ENCODE peak calls at places on chromosome 10, in five cellular contexts. S is tibial nerve, D is gastrocnemius medialis, P is astrocyte of the spinal cord, T is mammary epithelial cell. A is an unnamed sample.

GRCh38 chr10:4656576-4657194 is 169.3 kb upstream of the AKR1E2 start:
- DNase-seq in S (peak), D (peak), P (peak), T (peak), A (no peak)

GRCh38 chr10:104120061-104120460 is 1.9 kb upstream of the SFR1 start:
- DNase-seq in S (no peak), D (no peak), P (peak), T (peak), A (no peak)

GRCh38 chr10:84173543-84173942 is at the start of gene GPR15LG:
- DNase-seq in S (no peak), D (no peak), P (no peak), T (no peak), A (no peak)

GRCh38 chr10:91162050-91162494 is 58.4 kb upstream of the PCGF5 start:
- DNase-seq in S (no peak), D (no peak), P (no peak), T (no peak), A (no peak)

GRCh38 chr10:132140167-132140925 is 46.4 kb upstream of the DPYSL4 start:
- DNase-seq in S (no peak), D (no peak), P (no peak), T (no peak), A (no peak)

GRCh38 chr10:119247550-119247894 is 40.2 kb downstream of the GRK5 start:
- DNase-seq in S (no peak), D (no peak), P (no peak), T (no peak), A (no peak)

GRCh38 chr10:80462277-80462985 is 8.3 kb downstream of the TSPAN14 start:
- DNase-seq in S (peak), D (no peak), P (no peak), T (no peak), A (no peak)

GRCh38 chr10:101851411-101852116 is 8.0 kb upstream of the KCNIP2 start:
- DNase-seq in S (no peak), D (no peak), P (no peak), T (no peak), A (no peak)

GRCh38 chr10:18683427-18683826 is 24.2 kb downstream of the ARL5B start:
- DNase-seq in S (no peak), D (no peak), P (peak), T (peak), A (peak)

GRCh38 chr10:69446650-69447151 is 4.6 kb upstream of the TSPAN15 start:
- DNase-seq in S (no peak), D (no peak), P (peak), T (peak), A (peak)

GRCh38 chr10:77195101-77195500 is 442.5 kb downstream of the KCNMA1 start:
- DNase-seq in S (no peak), D (no peak), P (peak), T (peak), A (peak)

GRCh38 chr10:33327750-33328149 is 6.7 kb downstream of the NRP1 start:
- DNase-seq in S (no peak), D (no peak), P (no peak), T (no peak), A (no peak)

GRCh38 chr10:62613429-62613828 is 191.1 kb upstream of the ADO start:
- DNase-seq in S (no peak), D (no peak), P (peak), T (no peak), A (peak)

GRCh38 chr10:119391430-119392313 is 150.8 kb downstream of the RGS10 start:
- DNase-seq in S (no peak), D (no peak), P (no peak), T (no peak), A (no peak)

GRCh38 chr10:36446873-36447272 is 678.5 kb upstream of the ANKRD30A start:
- DNase-seq in S (no peak), D (no peak), P (no peak), T (peak), A (no peak)

GRCh38 chr10:36574212-36574611 is 551.2 kb upstream of the ANKRD30A start:
- DNase-seq in S (peak), D (no peak), P (peak), T (no peak), A (peak)

GRCh38 chr10:61733358-61733940 is 70.7 kb downstream of the CABCOCO1 start:
- DNase-seq in S (peak), D (no peak), P (peak), T (peak), A (peak)

GRCh38 chr10:20265146-20265545 is 448.9 kb downstream of the PLXDC2 start:
- DNase-seq in S (no peak), D (no peak), P (no peak), T (no peak), A (peak)

GRCh38 chr10:133117036-133117687 is 29.4 kb downstream of the ADGRA1 start:
- DNase-seq in S (no peak), D (no peak), P (no peak), T (no peak), A (no peak)

GRCh38 chr10:75646931-75647330 is 215.5 kb downstream of the LRMDA start:
- DNase-seq in S (no peak), D (no peak), P (no peak), T (no peak), A (no peak)

GRCh38 chr10:86960003-86960862 is 1.8 kb downstream of the SNCG start:
- DNase-seq in S (no peak), D (peak), P (peak), T (peak), A (no peak)

GRCh38 chr10:25338271-25338670 is 163.5 kb downstream of the GPR158 start:
- DNase-seq in S (no peak), D (no peak), P (no peak), T (no peak), A (no peak)

GRCh38 chr10:29784175-29784773 is 149.5 kb upstream of the SVIL start:
- DNase-seq in S (peak), D (peak), P (peak), T (peak), A (peak)

GRCh38 chr10:116691079-116691398 is 51.3 kb downstream of the HSPA12A start:
- DNase-seq in S (no peak), D (no peak), P (no peak), T (no peak), A (no peak)

GRCh38 chr10:18104223-18104872 is 35.9 kb upstream of the CACNB2 start:
- DNase-seq in S (peak), D (no peak), P (peak), T (peak), A (no peak)

GRCh38 chr10:96857613-96858012 is 25.5 kb downstream of the LCOR start:
- DNase-seq in S (no peak), D (no peak), P (no peak), T (no peak), A (no peak)

GRCh38 chr10:132904169-132904813 is 38.1 kb downstream of the CFAP46 start:
- DNase-seq in S (no peak), D (no peak), P (peak), T (peak), A (no peak)

DNA sequence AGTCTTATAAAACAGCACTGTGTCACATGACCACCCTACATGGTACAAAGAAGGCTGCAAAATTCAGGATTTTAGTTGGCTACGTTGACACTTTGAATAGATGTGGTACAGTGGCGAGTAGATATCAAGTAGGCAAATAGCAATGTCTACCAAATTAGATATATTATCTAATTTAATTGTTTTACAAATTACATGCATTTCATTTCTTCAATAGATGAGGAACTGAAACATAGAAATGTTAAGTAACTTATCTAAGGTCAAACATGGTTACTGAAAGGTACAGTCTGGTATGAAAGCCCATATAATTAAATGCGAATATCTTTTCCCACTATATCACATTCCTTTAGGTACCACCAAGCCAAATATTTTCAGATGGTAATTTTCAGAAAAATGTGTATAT is 972.2 kb downstream of the NRG3 start:
- DNase-seq in S (no peak), D (no peak), P (no peak), T (no peak), A (no peak)
- H3K4me3 ChIP-seq in S (no peak), D (no peak), P (no peak), T (no peak), A (no peak)

DNA sequence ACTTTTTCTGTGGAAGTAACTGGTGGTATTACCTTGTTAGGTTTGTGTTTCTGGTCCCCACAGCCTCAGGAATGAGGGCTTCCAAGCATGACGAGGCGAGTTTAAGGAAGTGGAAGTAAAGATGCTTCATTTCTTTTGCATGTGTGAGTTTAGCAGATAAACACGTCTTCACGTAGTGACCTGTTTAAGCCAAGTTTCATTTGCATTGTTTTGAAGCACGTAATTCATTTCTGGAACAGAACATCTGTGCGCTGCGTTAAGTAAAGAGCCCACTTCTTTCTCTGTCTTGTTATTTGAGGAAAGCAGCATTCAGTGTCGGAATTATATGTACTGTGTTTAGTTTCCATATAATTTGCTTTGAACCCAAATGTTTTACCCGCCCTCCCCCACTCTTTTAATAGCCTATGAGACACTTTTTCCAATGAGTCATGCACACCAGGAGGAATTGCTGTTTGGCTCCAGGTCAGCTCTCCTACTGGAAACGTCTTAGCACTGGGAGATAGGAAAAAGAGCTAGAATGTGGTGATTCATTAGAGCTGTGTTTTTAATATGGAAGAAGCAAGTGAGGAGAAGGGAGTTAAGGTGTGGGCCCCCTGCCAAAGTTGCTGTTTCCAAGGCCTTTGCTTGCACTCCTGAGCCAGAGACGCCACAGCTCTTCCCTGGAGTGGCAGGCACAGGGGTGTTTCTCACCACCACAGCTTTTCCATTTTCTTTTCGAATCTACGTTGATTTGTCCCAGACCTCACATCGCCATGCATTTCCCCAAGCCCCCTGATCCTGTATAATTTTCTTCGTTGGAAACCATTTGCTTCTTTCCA is 36.8 kb downstream of the BTBD16 start:
- DNase-seq in S (peak), D (peak), P (peak), T (peak), A (peak)
- H3K4me3 ChIP-seq in S (peak), D (no peak), P (peak), T (peak), A (peak)

DNA sequence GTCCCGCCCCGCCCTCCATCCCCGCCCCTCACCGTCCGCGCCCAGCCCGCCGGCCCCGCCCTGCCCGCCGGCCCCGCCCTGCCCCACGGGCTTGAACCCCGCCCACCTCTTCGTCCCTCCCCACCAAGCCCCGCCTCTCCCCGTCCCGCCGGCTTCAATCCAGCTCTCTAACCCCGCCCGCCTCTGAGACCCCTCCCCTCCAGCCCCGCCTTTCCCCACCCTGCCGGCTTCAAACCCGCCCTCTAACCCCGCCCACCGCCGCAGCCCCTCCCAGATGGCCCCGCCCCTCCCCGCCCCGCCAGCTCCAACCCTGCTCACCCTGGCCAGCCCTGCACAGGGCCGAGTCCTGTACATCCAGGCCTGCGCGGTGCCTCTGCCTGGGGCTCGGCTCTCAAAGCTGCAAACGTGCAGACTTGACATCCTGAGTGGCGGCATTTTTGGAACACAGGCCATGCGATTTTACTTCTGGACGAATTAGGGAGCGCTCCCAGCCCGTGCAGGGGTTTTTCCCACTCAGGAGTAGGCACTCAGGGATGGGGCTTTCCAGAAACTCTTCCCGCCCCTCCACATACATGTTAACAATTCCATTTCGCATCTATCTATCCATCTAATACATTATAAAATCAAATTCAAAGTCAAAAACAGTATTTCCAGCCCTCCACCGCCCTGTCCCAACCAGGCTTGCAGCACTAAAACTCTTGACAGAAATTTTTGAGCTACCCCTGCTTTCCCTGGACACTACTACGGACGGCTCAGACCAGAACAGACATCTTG is 475 bp upstream of the NMT2 start:
- DNase-seq in S (peak), D (peak), P (peak), T (peak), A (peak)
- H3K4me3 ChIP-seq in S (peak), D (peak), P (no peak), T (no peak), A (no peak)

DNA sequence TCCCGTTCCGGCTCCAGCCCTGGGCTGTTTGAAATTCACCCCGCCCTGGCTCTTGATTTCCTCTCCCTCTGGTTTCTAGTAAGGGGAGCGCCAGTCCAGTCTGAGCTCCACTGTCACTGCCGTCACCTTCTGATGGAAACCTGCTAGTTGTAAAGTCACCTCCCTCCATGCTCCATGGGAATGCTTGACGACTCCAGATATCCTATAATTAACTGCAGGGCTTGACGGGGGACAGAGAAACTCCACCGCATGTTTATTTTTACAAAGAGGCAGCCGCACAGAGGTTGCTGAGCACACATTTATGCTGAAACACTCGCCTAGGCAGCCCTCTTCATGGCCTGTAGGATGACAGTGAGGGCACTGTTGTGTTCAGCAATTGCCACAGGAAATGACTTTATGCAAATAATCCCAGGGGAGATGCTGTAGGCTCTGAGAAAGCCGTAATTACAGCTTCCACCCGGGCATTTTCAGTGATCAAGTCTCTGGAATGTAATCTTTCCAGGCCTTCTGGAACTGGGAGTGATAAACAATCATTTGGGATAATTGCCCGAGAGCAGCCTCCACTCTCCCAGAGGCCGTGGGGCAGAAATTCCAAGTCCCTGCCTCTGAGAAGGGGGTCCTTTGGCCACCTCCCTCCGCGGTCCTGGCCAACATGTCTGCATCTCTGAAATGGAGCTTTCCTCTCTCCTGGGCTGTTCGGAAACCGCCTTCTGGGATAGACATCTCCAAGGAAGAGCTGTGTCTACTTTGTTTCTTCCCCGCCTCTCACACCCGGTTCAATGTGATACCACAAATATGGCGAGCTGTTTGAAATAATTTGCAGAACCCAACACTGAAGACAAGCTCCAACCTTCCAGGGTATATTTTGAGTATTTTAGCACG is 300.5 kb downstream of the KLF6 start:
- DNase-seq in S (no peak), D (no peak), P (peak), T (no peak), A (no peak)
- H3K4me3 ChIP-seq in S (no peak), D (no peak), P (no peak), T (no peak), A (no peak)

GRCh38 chr10:124149681-124150080 is 56.3 kb upstream of the CHST15 start:
- DNase-seq in S (no peak), D (peak), P (no peak), T (no peak), A (no peak)

GRCh38 chr10:124149143-124149542 is 55.7 kb upstream of the CHST15 start:
- DNase-seq in S (no peak), D (no peak), P (no peak), T (no peak), A (no peak)

GRCh38 chr10:124150807-124151417 is 57.5 kb upstream of the CHST15 start:
- DNase-seq in S (no peak), D (peak), P (no peak), T (no peak), A (no peak)

GRCh38 chr10:124151466-124152095 is 58.2 kb upstream of the CHST15 start:
- DNase-seq in S (no peak), D (no peak), P (no peak), T (no peak), A (no peak)

DNA sequence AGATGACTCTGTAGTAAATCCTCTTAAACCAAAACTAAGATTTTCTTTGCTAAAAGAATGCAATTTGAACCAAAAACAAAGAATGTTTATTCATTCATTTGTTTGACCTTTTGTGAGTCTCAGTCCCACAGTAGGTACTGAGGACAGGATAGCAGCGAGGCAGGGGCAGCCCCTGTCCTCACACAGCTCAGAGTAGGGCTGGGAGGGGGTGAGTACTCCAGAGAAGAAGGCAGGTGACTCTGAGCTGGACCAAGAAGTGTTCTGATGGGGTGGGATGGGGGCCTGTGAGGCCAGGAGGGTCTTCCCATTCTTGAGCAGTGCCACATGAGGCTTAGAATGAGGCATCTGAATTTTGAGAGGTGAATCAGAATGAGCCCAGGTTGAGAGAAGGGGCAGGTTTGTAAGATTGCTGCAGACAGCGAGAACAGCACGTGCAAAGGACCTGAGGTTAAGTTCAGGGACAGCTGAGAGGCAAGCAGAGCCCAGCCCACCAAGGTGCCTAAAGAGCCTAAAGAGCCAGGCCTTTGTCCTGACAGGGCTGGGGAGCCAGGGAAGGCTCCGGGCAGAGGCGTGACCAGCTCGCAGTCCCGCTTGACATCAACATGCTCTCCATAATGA is 56.9 kb upstream of the CHST15 start:
- DNase-seq in S (no peak), D (peak), P (no peak), T (no peak), A (no peak)
- H3K4me3 ChIP-seq in S (no peak), D (no peak), P (no peak), T (no peak), A (no peak)

A was measured in skeletal muscle cell.